ENCODE peak calls at places on chromosome 11, in five cellular contexts. One of them, this sample, is unnamed.

GRCh38 chr11:90434858-90435257 is 212.0 kb upstream of the CHORDC1 start:
- DNase-seq in brain microvascular endothelial cell: peak; percentile 21
- DNase-seq in keratinocyte: no peak
- DNase-seq in spleen: no peak
- DNase-seq in pancreas: no peak
- DNase-seq in this sample: no peak

GRCh38 chr11:59555601-59556114 is 44.3 kb downstream of the OR4D9 start:
- DNase-seq in brain microvascular endothelial cell: peak; percentile 16
- DNase-seq in keratinocyte: no peak
- DNase-seq in spleen: no peak
- DNase-seq in pancreas: no peak
- DNase-seq in this sample: no peak

GRCh38 chr11:96342131-96342970 is 644 bp downstream of the MAML2 start:
- DNase-seq in brain microvascular endothelial cell: no peak
- DNase-seq in keratinocyte: no peak
- DNase-seq in spleen: no peak
- DNase-seq in pancreas: no peak
- DNase-seq in this sample: no peak

GRCh38 chr11:126348806-126349582 is 6.5 kb upstream of the ST3GAL4 start:
- DNase-seq in brain microvascular endothelial cell: no peak
- DNase-seq in keratinocyte: no peak
- DNase-seq in spleen: peak; percentile 66
- DNase-seq in pancreas: no peak
- DNase-seq in this sample: no peak

GRCh38 chr11:121095561-121095960 is 5.5 kb upstream of the TECTA start:
- DNase-seq in brain microvascular endothelial cell: no peak
- DNase-seq in keratinocyte: no peak
- DNase-seq in spleen: no peak
- DNase-seq in pancreas: no peak
- DNase-seq in this sample: no peak

GRCh38 chr11:57568330-57568766 is 876 bp upstream of the UBE2L6 start:
- DNase-seq in brain microvascular endothelial cell: peak; percentile 60
- DNase-seq in keratinocyte: no peak
- DNase-seq in spleen: no peak
- DNase-seq in pancreas: no peak
- DNase-seq in this sample: peak; percentile 33

GRCh38 chr11:14565845-14566244 is 45.7 kb upstream of the PSMA1 start:
- DNase-seq in brain microvascular endothelial cell: no peak
- DNase-seq in keratinocyte: no peak
- DNase-seq in spleen: no peak
- DNase-seq in pancreas: no peak
- DNase-seq in this sample: no peak

GRCh38 chr11:3859373-3859881 is 4.0 kb downstream of the STIM1 start:
- DNase-seq in brain microvascular endothelial cell: no peak
- DNase-seq in keratinocyte: no peak
- DNase-seq in spleen: peak; percentile 81
- DNase-seq in pancreas: peak; percentile 74
- DNase-seq in this sample: no peak

GRCh38 chr11:126114486-126115252 is 52.0 kb upstream of the CDON start:
- DNase-seq in brain microvascular endothelial cell: no peak
- DNase-seq in keratinocyte: no peak
- DNase-seq in spleen: peak; percentile 66
- DNase-seq in pancreas: no peak
- DNase-seq in this sample: no peak

GRCh38 chr11:39684155-39684554 is 1775.3 kb downstream of the LRRC4C start:
- DNase-seq in brain microvascular endothelial cell: no peak
- DNase-seq in keratinocyte: no peak
- DNase-seq in spleen: no peak
- DNase-seq in pancreas: no peak
- DNase-seq in this sample: no peak

GRCh38 chr11:126747315-126747714 is 253.3 kb downstream of the KIRREL3 start:
- DNase-seq in brain microvascular endothelial cell: no peak
- DNase-seq in keratinocyte: no peak
- DNase-seq in spleen: no peak
- DNase-seq in pancreas: no peak
- DNase-seq in this sample: no peak

GRCh38 chr11:121487191-121487590 is 34.4 kb upstream of the SORL1-AS1 start:
- DNase-seq in brain microvascular endothelial cell: no peak
- DNase-seq in keratinocyte: no peak
- DNase-seq in spleen: no peak
- DNase-seq in pancreas: no peak
- DNase-seq in this sample: no peak

GRCh38 chr11:12207384-12208150 is 97.2 kb downstream of the MICAL2 start:
- DNase-seq in brain microvascular endothelial cell: peak; percentile 92
- DNase-seq in keratinocyte: no peak
- DNase-seq in spleen: no peak
- DNase-seq in pancreas: no peak
- DNase-seq in this sample: peak; percentile 80

GRCh38 chr11:95863486-95864140 is 60.3 kb downstream of the MTMR2 start:
- DNase-seq in brain microvascular endothelial cell: peak; percentile 50
- DNase-seq in keratinocyte: no peak
- DNase-seq in spleen: no peak
- DNase-seq in pancreas: no peak
- DNase-seq in this sample: peak; percentile 49

GRCh38 chr11:66492161-66492865 is 12.1 kb downstream of the DPP3 start:
- DNase-seq in brain microvascular endothelial cell: no peak
- DNase-seq in keratinocyte: no peak
- DNase-seq in spleen: no peak
- DNase-seq in pancreas: no peak
- DNase-seq in this sample: no peak

GRCh38 chr11:60782393-60783140 is 2.6 kb upstream of the MS4A10 start:
- DNase-seq in brain microvascular endothelial cell: no peak
- DNase-seq in keratinocyte: no peak
- DNase-seq in spleen: peak; percentile 60
- DNase-seq in pancreas: no peak
- DNase-seq in this sample: no peak

GRCh38 chr11:5291207-5291838 is 10.4 kb downstream of the OR51B4 start:
- DNase-seq in brain microvascular endothelial cell: peak; percentile 42
- DNase-seq in keratinocyte: no peak
- DNase-seq in spleen: no peak
- DNase-seq in pancreas: no peak
- DNase-seq in this sample: no peak

GRCh38 chr11:40338739-40339138 is 1120.7 kb downstream of the LRRC4C start:
- DNase-seq in brain microvascular endothelial cell: peak; percentile 41
- DNase-seq in keratinocyte: no peak
- DNase-seq in spleen: no peak
- DNase-seq in pancreas: no peak
- DNase-seq in this sample: peak; percentile 11

GRCh38 chr11:44224867-44225501 is 85.0 kb downstream of the ALX4 start:
- DNase-seq in brain microvascular endothelial cell: no peak
- DNase-seq in keratinocyte: no peak
- DNase-seq in spleen: no peak
- DNase-seq in pancreas: no peak
- DNase-seq in this sample: no peak

GRCh38 chr11:129637473-129637872 is 178.2 kb upstream of the TMEM45B start:
- DNase-seq in brain microvascular endothelial cell: peak; percentile 20
- DNase-seq in keratinocyte: no peak
- DNase-seq in spleen: no peak
- DNase-seq in pancreas: no peak
- DNase-seq in this sample: no peak

GRCh38 chr11:110031171-110031570 is 62.0 kb upstream of the ZC3H12C start:
- DNase-seq in brain microvascular endothelial cell: no peak
- DNase-seq in keratinocyte: no peak
- DNase-seq in spleen: no peak
- DNase-seq in pancreas: no peak
- DNase-seq in this sample: no peak

GRCh38 chr11:5196731-5197130 is 3.8 kb downstream of the OR51V1 start:
- DNase-seq in brain microvascular endothelial cell: no peak
- DNase-seq in keratinocyte: no peak
- DNase-seq in spleen: no peak
- DNase-seq in pancreas: no peak
- DNase-seq in this sample: no peak

GRCh38 chr11:44358713-44359112 is 48.8 kb upstream of the ALX4 start:
- DNase-seq in brain microvascular endothelial cell: no peak
- DNase-seq in keratinocyte: no peak
- DNase-seq in spleen: no peak
- DNase-seq in pancreas: no peak
- DNase-seq in this sample: no peak

GRCh38 chr11:15818132-15818842 is 538.1 kb downstream of the SOX6 start:
- DNase-seq in brain microvascular endothelial cell: no peak
- DNase-seq in keratinocyte: no peak
- DNase-seq in spleen: no peak
- DNase-seq in pancreas: no peak
- DNase-seq in this sample: no peak

GRCh38 chr11:94183886-94184264 is 55.2 kb downstream of the PANX1 start:
- DNase-seq in brain microvascular endothelial cell: peak; percentile 54
- DNase-seq in keratinocyte: peak; percentile 30
- DNase-seq in spleen: no peak
- DNase-seq in pancreas: peak; percentile 75
- DNase-seq in this sample: no peak

GRCh38 chr11:76661835-76662434 is 8.6 kb downstream of the LRRC32 start:
- DNase-seq in brain microvascular endothelial cell: peak; percentile 32
- DNase-seq in keratinocyte: no peak
- DNase-seq in spleen: peak; percentile 18
- DNase-seq in pancreas: peak; percentile 24
- DNase-seq in this sample: no peak

GRCh38 chr11:133908827-133909226 is 47.9 kb downstream of the IGSF9B start:
- DNase-seq in brain microvascular endothelial cell: no peak
- DNase-seq in keratinocyte: no peak
- DNase-seq in spleen: peak; percentile 74
- DNase-seq in pancreas: no peak
- DNase-seq in this sample: no peak
- H3K27me3 ChIP-seq in brain microvascular endothelial cell: no peaks in the 10 kb centered on the region
- H3K27me3 ChIP-seq in keratinocyte: no peaks in the 10 kb centered on the region
- H3K27me3 ChIP-seq in spleen: no peaks in the 10 kb centered on the region
- H3K27me3 ChIP-seq in pancreas: no peaks in the 10 kb centered on the region
- H3K27me3 ChIP-seq in this sample: no peaks in the 10 kb centered on the region

GRCh38 chr11:114440971-114441810 is 1.9 kb downstream of the REXO2 start:
- DNase-seq in brain microvascular endothelial cell: no peak
- DNase-seq in keratinocyte: no peak
- DNase-seq in spleen: no peak
- DNase-seq in pancreas: no peak
- DNase-seq in this sample: no peak
- TF ChIP-seq CTCF in brain microvascular endothelial cell: no peak
- TF ChIP-seq CTCF in keratinocyte: no peak
- TF ChIP-seq CTCF in spleen: no peak
- TF ChIP-seq CTCF in pancreas: no peak
- TF ChIP-seq CTCF in this sample: no peak

DNA sequence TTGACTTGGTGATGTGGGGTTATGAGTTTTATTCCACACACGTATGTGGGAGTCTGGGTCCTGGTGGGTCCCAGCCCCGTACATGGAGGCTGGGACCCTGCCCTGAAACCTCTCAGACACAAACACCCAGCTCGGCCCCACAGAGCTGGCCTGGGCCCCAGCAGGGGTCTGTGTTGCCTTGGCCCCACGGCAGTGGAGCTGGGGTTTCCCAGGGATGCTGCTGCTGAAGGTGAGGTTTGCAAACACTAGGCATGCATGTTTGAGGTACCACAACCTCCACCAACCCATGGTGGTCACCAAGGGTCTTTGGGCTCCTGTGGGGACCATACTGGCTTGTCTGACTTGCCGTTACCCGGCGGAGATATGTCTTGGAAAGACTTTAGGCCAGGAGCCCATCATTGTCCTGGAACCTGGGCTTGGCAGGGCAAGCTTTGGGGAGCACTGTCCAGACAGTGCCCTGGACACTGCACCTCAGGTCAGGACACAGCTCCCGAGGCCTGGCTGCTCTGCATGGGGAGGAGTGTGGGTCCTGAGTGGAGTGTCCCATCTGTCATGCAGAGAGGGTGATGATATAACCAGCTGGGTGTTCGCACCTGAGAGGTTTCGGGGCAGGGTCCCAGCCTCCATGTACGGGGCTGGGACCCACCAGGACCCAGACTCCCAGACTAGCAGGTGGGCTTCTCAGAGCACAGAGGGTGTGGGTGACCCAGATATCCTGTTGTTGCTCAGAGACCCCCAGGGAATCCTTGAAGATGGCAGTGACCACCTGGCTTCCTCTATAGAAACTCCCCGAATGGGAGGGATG is 63.3 kb downstream of the KCNQ1 start:
- DNase-seq in brain microvascular endothelial cell: no peak
- DNase-seq in keratinocyte: no peak
- DNase-seq in spleen: peak; percentile 51
- DNase-seq in pancreas: peak; percentile 44
- DNase-seq in this sample: no peak
- H3K27me3 ChIP-seq in brain microvascular endothelial cell: peaks cover 6% of the 10 kb centered on the region
- H3K27me3 ChIP-seq in keratinocyte: peaks cover 7% of the 10 kb centered on the region
- H3K27me3 ChIP-seq in spleen: no peaks in the 10 kb centered on the region
- H3K27me3 ChIP-seq in pancreas: no peaks in the 10 kb centered on the region
- H3K27me3 ChIP-seq in this sample: peaks cover 11% of the 10 kb centered on the region

DNA sequence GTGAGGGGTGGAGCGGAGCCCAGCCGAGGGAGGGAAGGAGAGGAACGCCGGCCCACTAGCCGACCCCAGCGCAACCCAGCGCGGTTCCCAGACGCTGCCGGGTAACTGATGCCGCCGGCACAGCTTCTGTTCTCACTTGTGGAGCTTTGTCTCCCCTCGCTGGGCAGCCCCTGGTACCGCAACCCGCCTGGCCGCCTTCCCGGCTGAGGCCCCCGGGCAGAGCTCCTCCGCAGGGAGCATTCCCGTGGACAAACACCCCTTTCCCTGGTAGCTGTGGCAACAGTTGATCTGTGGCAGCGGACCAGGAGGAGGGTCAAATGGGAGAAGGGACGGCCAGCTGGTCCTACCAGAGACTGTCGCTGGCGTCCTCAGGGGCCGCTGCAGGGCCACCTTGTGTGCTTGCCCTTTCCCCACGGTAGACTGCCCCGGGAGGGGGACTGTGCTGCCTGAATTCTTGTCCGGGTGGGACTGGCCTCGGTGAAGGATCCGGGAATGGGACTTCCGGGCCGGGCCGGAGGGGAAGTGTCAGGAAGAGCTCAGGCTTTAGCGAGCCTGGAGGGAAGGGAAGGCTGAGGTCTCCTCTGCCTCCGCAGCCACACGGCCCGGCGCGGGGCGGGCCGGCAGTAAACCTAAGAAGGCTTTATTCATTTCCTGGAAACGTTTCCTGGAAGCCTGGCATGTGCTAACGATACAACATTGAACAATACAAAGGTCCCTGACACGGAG is 468.0 kb downstream of the OPCML start:
- DNase-seq in brain microvascular endothelial cell: peak; percentile 68
- DNase-seq in keratinocyte: no peak
- DNase-seq in spleen: peak; percentile 82
- DNase-seq in pancreas: peak; percentile 89
- DNase-seq in this sample: peak; percentile 44
- TF ChIP-seq CTCF in brain microvascular endothelial cell: peak; percentile 88
- TF ChIP-seq CTCF in keratinocyte: no peak
- TF ChIP-seq CTCF in spleen: no peak
- TF ChIP-seq CTCF in pancreas: peak; percentile 47
- TF ChIP-seq CTCF in this sample: peak; percentile 79

DNA sequence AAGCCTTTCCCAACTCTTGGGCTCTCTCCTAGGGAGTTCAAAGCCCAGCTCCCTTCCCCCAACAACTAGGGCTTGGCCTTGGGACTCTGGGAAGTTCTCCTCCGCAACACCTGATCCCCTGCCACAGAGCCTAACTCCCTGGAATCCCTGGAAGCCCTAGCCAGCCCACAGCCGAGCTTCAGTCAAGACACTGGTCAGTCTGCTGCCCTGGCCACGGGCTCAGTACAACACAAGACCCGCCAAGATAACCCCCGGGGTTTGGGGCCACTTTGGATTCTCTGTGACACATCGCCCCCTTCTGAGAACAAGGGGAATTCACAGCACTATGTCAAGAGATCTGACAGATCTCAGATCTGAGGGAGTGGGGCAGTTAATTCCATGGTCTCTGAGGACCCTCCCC is 58.3 kb downstream of the SLC22A12 start:
- DNase-seq in brain microvascular endothelial cell: no peak
- DNase-seq in keratinocyte: no peak
- DNase-seq in spleen: no peak
- DNase-seq in pancreas: no peak
- DNase-seq in this sample: no peak
- H3K27me3 ChIP-seq in brain microvascular endothelial cell: peaks cover 19% of the 10 kb centered on the region
- H3K27me3 ChIP-seq in keratinocyte: peaks cover 36% of the 10 kb centered on the region
- H3K27me3 ChIP-seq in spleen: no peaks in the 10 kb centered on the region
- H3K27me3 ChIP-seq in pancreas: no peaks in the 10 kb centered on the region
- H3K27me3 ChIP-seq in this sample: peaks cover 38% of the 10 kb centered on the region